ENCODE peak calls at places on chromosomes 7 and 10, in seven cellular contexts. One of them, this sample, is unnamed.

GRCh38 chr7:140292438-140292837 is 105.9 kb downstream of the SLC37A3 start:
- DNase-seq in foreskin keratinocyte: no peak
- DNase-seq in GM06990: no peak
- DNase-seq in C1 segment of cervical spinal cord: no peak
- DNase-seq in ureter: no peak
- DNase-seq in T-cell: no peak
- DNase-seq in T-helper 1 cell: no peak
- DNase-seq in this sample: no peak

GRCh38 chr7:84042110-84042539 is 152.5 kb downstream of the SEMA3A start:
- DNase-seq in T-helper 1 cell: no peak
- DNase-seq in foreskin keratinocyte: peak; percentile 60
- DNase-seq in GM06990: no peak
- DNase-seq in T-cell: no peak
- DNase-seq in ureter: no peak
- DNase-seq in C1 segment of cervical spinal cord: no peak
- DNase-seq in this sample: no peak

GRCh38 chr10:93165367-93165766 is 91.7 kb downstream of the CYP26A1 start:
- DNase-seq in T-helper 1 cell: no peak
- DNase-seq in foreskin keratinocyte: no peak
- DNase-seq in T-cell: no peak
- DNase-seq in GM06990: no peak
- DNase-seq in C1 segment of cervical spinal cord: no peak
- DNase-seq in ureter: no peak
- DNase-seq in this sample: no peak

GRCh38 chr10:99430116-99430450 is 341 bp downstream of the GOT1 start:
- DNase-seq in C1 segment of cervical spinal cord: no peak
- DNase-seq in T-helper 1 cell: no peak
- DNase-seq in GM06990: no peak
- DNase-seq in T-cell: no peak
- DNase-seq in foreskin keratinocyte: no peak
- DNase-seq in ureter: no peak
- DNase-seq in this sample: no peak

GRCh38 chr10:124417846-124418725 is 637 bp downstream of the OAT start:
- DNase-seq in C1 segment of cervical spinal cord: peak; percentile 60
- DNase-seq in T-cell: peak; percentile 11
- DNase-seq in GM06990: peak; percentile 43
- DNase-seq in T-helper 1 cell: peak; percentile 42
- DNase-seq in ureter: peak; percentile 52
- DNase-seq in foreskin keratinocyte: peak; percentile 34
- DNase-seq in this sample: peak; percentile 25

GRCh38 chr10:62266611-62267010 is 2.0 kb downstream of the RTKN2 start:
- DNase-seq in T-helper 1 cell: no peak
- DNase-seq in foreskin keratinocyte: no peak
- DNase-seq in C1 segment of cervical spinal cord: no peak
- DNase-seq in GM06990: no peak
- DNase-seq in ureter: no peak
- DNase-seq in T-cell: no peak
- DNase-seq in this sample: no peak

GRCh38 chr7:27183682-27184341 is 1.2 kb downstream of the HOXA11 start:
- DNase-seq in ureter: no peak
- DNase-seq in foreskin keratinocyte: no peak
- DNase-seq in T-cell: no peak
- DNase-seq in T-helper 1 cell: no peak
- DNase-seq in GM06990: no peak
- DNase-seq in C1 segment of cervical spinal cord: no peak
- DNase-seq in this sample: no peak

GRCh38 chr7:122884186-122884585 is 2.1 kb downstream of the CADPS2 start:
- DNase-seq in GM06990: no peak
- DNase-seq in T-helper 1 cell: no peak
- DNase-seq in T-cell: no peak
- DNase-seq in C1 segment of cervical spinal cord: no peak
- DNase-seq in foreskin keratinocyte: peak; percentile 17
- DNase-seq in ureter: no peak
- DNase-seq in this sample: no peak

GRCh38 chr10:14102056-14102455 is 228.7 kb downstream of the FRMD4A start:
- DNase-seq in ureter: no peak
- DNase-seq in GM06990: no peak
- DNase-seq in foreskin keratinocyte: peak; percentile 22
- DNase-seq in T-helper 1 cell: no peak
- DNase-seq in C1 segment of cervical spinal cord: no peak
- DNase-seq in T-cell: no peak
- DNase-seq in this sample: no peak

GRCh38 chr7:15606561-15606960 is 44.7 kb upstream of the AGMO start:
- DNase-seq in foreskin keratinocyte: no peak
- DNase-seq in GM06990: no peak
- DNase-seq in T-helper 1 cell: no peak
- DNase-seq in ureter: no peak
- DNase-seq in C1 segment of cervical spinal cord: no peak
- DNase-seq in T-cell: no peak
- DNase-seq in this sample: no peak

GRCh38 chr10:110531687-110532086 is 34.0 kb downstream of the DUSP5 start:
- DNase-seq in foreskin keratinocyte: no peak
- DNase-seq in T-cell: no peak
- DNase-seq in GM06990: no peak
- DNase-seq in ureter: no peak
- DNase-seq in T-helper 1 cell: no peak
- DNase-seq in C1 segment of cervical spinal cord: no peak
- DNase-seq in this sample: no peak